ENCODE peak calls at places on chromosomes 11 and 22, in ten cellular contexts. One of them, this sample, is unnamed.

GRCh38 chr11:35177370-35177769 is 38.4 kb downstream of the CD44 start:
- DNase-seq in colonic mucosa: no peak
- DNase-seq in fibroblast of pulmonary artery: no peak
- DNase-seq in hippocampal formation: no peak
- DNase-seq in T-cell: peak
- DNase-seq in lower lobe of right lung: no peak
- DNase-seq in IMR-90: peak
- DNase-seq in activated CD4-positive, CD25-positive, alpha-beta regulatory T cell: no peak
- DNase-seq in H9: no peak
- DNase-seq in left colon: no peak
- DNase-seq in this sample: no peak

GRCh38 chr11:27058456-27058855 is 17.8 kb downstream of the BBOX1 start:
- DNase-seq in activated CD4-positive, CD25-positive, alpha-beta regulatory T cell: no peak
- DNase-seq in left colon: no peak
- DNase-seq in IMR-90: peak
- DNase-seq in colonic mucosa: no peak
- DNase-seq in hippocampal formation: no peak
- DNase-seq in fibroblast of pulmonary artery: no peak
- DNase-seq in T-cell: no peak
- DNase-seq in lower lobe of right lung: no peak
- DNase-seq in H9: no peak
- DNase-seq in this sample: no peak

GRCh38 chr11:8040261-8040920 is 40.6 kb upstream of the TUB start:
- DNase-seq in activated CD4-positive, CD25-positive, alpha-beta regulatory T cell: no peak
- DNase-seq in lower lobe of right lung: no peak
- DNase-seq in colonic mucosa: no peak
- DNase-seq in fibroblast of pulmonary artery: no peak
- DNase-seq in H9: peak
- DNase-seq in IMR-90: no peak
- DNase-seq in left colon: peak
- DNase-seq in hippocampal formation: no peak
- DNase-seq in T-cell: no peak
- DNase-seq in this sample: no peak

GRCh38 chr22:39543095-39543494 is 10.5 kb upstream of the RPS19BP1 start:
- DNase-seq in T-cell: no peak
- DNase-seq in H9: peak
- DNase-seq in IMR-90: peak
- DNase-seq in lower lobe of right lung: no peak
- DNase-seq in hippocampal formation: no peak
- DNase-seq in activated CD4-positive, CD25-positive, alpha-beta regulatory T cell: no peak
- DNase-seq in fibroblast of pulmonary artery: peak
- DNase-seq in left colon: no peak
- DNase-seq in colonic mucosa: no peak
- DNase-seq in this sample: no peak

GRCh38 chr11:61728940-61729219 is 23.6 kb upstream of the MYRF start:
- DNase-seq in T-cell: no peak
- DNase-seq in H9: no peak
- DNase-seq in activated CD4-positive, CD25-positive, alpha-beta regulatory T cell: no peak
- DNase-seq in fibroblast of pulmonary artery: peak
- DNase-seq in left colon: no peak
- DNase-seq in hippocampal formation: no peak
- DNase-seq in colonic mucosa: no peak
- DNase-seq in IMR-90: peak
- DNase-seq in lower lobe of right lung: no peak
- DNase-seq in this sample: no peak

GRCh38 chr11:12029738-12030363 is 21.4 kb upstream of the DKK3 start:
- DNase-seq in activated CD4-positive, CD25-positive, alpha-beta regulatory T cell: no peak
- DNase-seq in fibroblast of pulmonary artery: no peak
- DNase-seq in IMR-90: peak
- DNase-seq in T-cell: no peak
- DNase-seq in colonic mucosa: no peak
- DNase-seq in H9: no peak
- DNase-seq in hippocampal formation: no peak
- DNase-seq in lower lobe of right lung: no peak
- DNase-seq in left colon: no peak
- DNase-seq in this sample: no peak

GRCh38 chr11:109972181-109972715 is 120.9 kb upstream of the ZC3H12C start:
- DNase-seq in activated CD4-positive, CD25-positive, alpha-beta regulatory T cell: no peak
- DNase-seq in T-cell: no peak
- DNase-seq in lower lobe of right lung: no peak
- DNase-seq in colonic mucosa: no peak
- DNase-seq in fibroblast of pulmonary artery: no peak
- DNase-seq in hippocampal formation: no peak
- DNase-seq in left colon: no peak
- DNase-seq in H9: no peak
- DNase-seq in IMR-90: peak
- DNase-seq in this sample: peak

GRCh38 chr11:61009392-61010275 is 38.2 kb downstream of the CD6 start:
- DNase-seq in lower lobe of right lung: no peak
- DNase-seq in hippocampal formation: no peak
- DNase-seq in colonic mucosa: no peak
- DNase-seq in IMR-90: no peak
- DNase-seq in T-cell: no peak
- DNase-seq in H9: no peak
- DNase-seq in activated CD4-positive, CD25-positive, alpha-beta regulatory T cell: no peak
- DNase-seq in fibroblast of pulmonary artery: no peak
- DNase-seq in left colon: no peak
- DNase-seq in this sample: no peak

GRCh38 chr11:130428271-130428670 is at the start of gene ADAMTS8:
- DNase-seq in colonic mucosa: no peak
- DNase-seq in lower lobe of right lung: no peak
- DNase-seq in IMR-90: no peak
- DNase-seq in fibroblast of pulmonary artery: no peak
- DNase-seq in hippocampal formation: peak
- DNase-seq in activated CD4-positive, CD25-positive, alpha-beta regulatory T cell: no peak
- DNase-seq in H9: no peak
- DNase-seq in left colon: no peak
- DNase-seq in T-cell: no peak
- DNase-seq in this sample: peak

GRCh38 chr22:46777609-46777970 is 15.1 kb downstream of the TBC1D22A start:
- DNase-seq in activated CD4-positive, CD25-positive, alpha-beta regulatory T cell: no peak
- DNase-seq in hippocampal formation: peak
- DNase-seq in lower lobe of right lung: peak
- DNase-seq in left colon: no peak
- DNase-seq in IMR-90: no peak
- DNase-seq in fibroblast of pulmonary artery: no peak
- DNase-seq in H9: no peak
- DNase-seq in T-cell: peak
- DNase-seq in colonic mucosa: no peak
- DNase-seq in this sample: no peak

GRCh38 chr11:122486793-122487495 is 168.6 kb upstream of the UBASH3B start:
- DNase-seq in H9: peak
- DNase-seq in IMR-90: peak
- DNase-seq in activated CD4-positive, CD25-positive, alpha-beta regulatory T cell: no peak
- DNase-seq in T-cell: no peak
- DNase-seq in fibroblast of pulmonary artery: peak
- DNase-seq in left colon: no peak
- DNase-seq in lower lobe of right lung: no peak
- DNase-seq in hippocampal formation: no peak
- DNase-seq in colonic mucosa: no peak
- DNase-seq in this sample: no peak

GRCh38 chr11:62909107-62909894 is 11.9 kb downstream of the CHRM1 start:
- DNase-seq in hippocampal formation: no peak
- DNase-seq in colonic mucosa: peak
- DNase-seq in IMR-90: peak
- DNase-seq in left colon: peak
- DNase-seq in activated CD4-positive, CD25-positive, alpha-beta regulatory T cell: no peak
- DNase-seq in T-cell: no peak
- DNase-seq in lower lobe of right lung: peak
- DNase-seq in H9: peak
- DNase-seq in fibroblast of pulmonary artery: peak
- DNase-seq in this sample: peak

This sample was measured in anterior cingulate cortex.